ENCODE peak calls at places on chromosomes 3 and 15, in six cellular contexts. W is adrenal gland; E is upper lobe of right lung; N is stomach; B is naive thymus-derived CD4-positive, alpha-beta T cell; A is SK-N-SH. Q is an unnamed sample.

GRCh38 chr15:92161039-92161670 is 232.5 kb upstream of the ST8SIA2 start:
- DNase-seq in B (no peak), W (no peak), N (no peak), A (no peak), E (no peak), Q (peak)

GRCh38 chr3:57910988-57911387 is 97.2 kb upstream of the FLNB start:
- DNase-seq in B (peak), N (no peak), E (no peak), W (no peak), A (peak), Q (peak)

GRCh38 chr3:160437083-160437455 is 12.5 kb downstream of the TRIM59 start:
- DNase-seq in B (no peak), A (no peak), W (no peak), N (no peak), E (no peak), Q (no peak)

GRCh38 chr15:100114100-100114499 is 227.7 kb downstream of the ADAMTS17 start:
- DNase-seq in B (no peak), E (peak), N (no peak), A (no peak), W (peak), Q (no peak)

GRCh38 chr3:39568508-39568907 is 101.0 kb downstream of the MOBP start:
- DNase-seq in A (no peak), N (no peak), E (no peak), W (no peak), B (no peak), Q (no peak)

GRCh38 chr3:63967675-63968611 is 55.4 kb downstream of the PSMD6 start:
- DNase-seq in B (peak), N (no peak), A (peak), E (no peak), W (peak), Q (peak)

GRCh38 chr15:68277131-68277604 is 377 bp upstream of the FEM1B start:
- DNase-seq in E (no peak), A (peak), W (peak), N (no peak), B (no peak), Q (no peak)

GRCh38 chr3:59818033-59818936 is 768.5 kb upstream of the CFAP20DC start:
- DNase-seq in E (peak), B (no peak), W (peak), N (peak), A (no peak), Q (no peak)

GRCh38 chr3:10011644-10012043 is 14.6 kb upstream of the FANCD2 start:
- DNase-seq in W (no peak), A (no peak), E (no peak), N (no peak), B (no peak), Q (no peak)

GRCh38 chr3:159776779-159777178 is 211.9 kb upstream of the IL12A start:
- DNase-seq in E (no peak), N (no peak), W (no peak), B (no peak), A (no peak), Q (no peak)

GRCh38 chr3:63960048-63960711 is 48.0 kb upstream of the SCAANT1 start:
- DNase-seq in W (peak), B (no peak), N (peak), E (no peak), A (no peak), Q (no peak)

GRCh38 chr3:50428007-50428633 is 68.8 kb upstream of the TMEM115 start:
- DNase-seq in E (no peak), A (peak), W (no peak), B (no peak), N (no peak), Q (peak)

GRCh38 chr3:8793242-8793641 is 23.8 kb upstream of the OXTR start:
- DNase-seq in N (no peak), E (no peak), W (no peak), B (no peak), A (peak), Q (no peak)

GRCh38 chr3:16249336-16249735 is 15.4 kb downstream of the DPH3 start:
- DNase-seq in N (no peak), W (no peak), A (peak), B (no peak), E (no peak), Q (no peak)

GRCh38 chr3:141050913-141051632 is at the start of gene SPSB4:
- DNase-seq in W (peak), N (no peak), B (no peak), A (peak), E (no peak), Q (peak)

GRCh38 chr15:66389098-66389858 is 2.6 kb downstream of the MAP2K1 start:
- DNase-seq in N (no peak), A (no peak), E (no peak), W (no peak), B (no peak), Q (peak)

GRCh38 chr3:10423171-10423882 is 82.1 kb downstream of the ATP2B2 start:
- DNase-seq in W (no peak), A (no peak), N (no peak), B (no peak), E (no peak), Q (no peak)

GRCh38 chr3:72571638-72572114 is 276.6 kb downstream of the SHQ1 start:
- DNase-seq in B (no peak), N (no peak), W (no peak), E (no peak), A (no peak), Q (no peak)

GRCh38 chr3:30443756-30444673 is 162.4 kb upstream of the TGFBR2 start:
- DNase-seq in E (no peak), N (no peak), B (no peak), W (no peak), A (no peak), Q (no peak)

GRCh38 chr15:79310612-79310984 is 314 bp upstream of the TMED3 start:
- DNase-seq in E (no peak), W (no peak), A (no peak), N (no peak), B (no peak), Q (peak)

GRCh38 chr15:80508783-80509182 is 104.6 kb downstream of the ARNT2 start:
- DNase-seq in A (no peak), W (no peak), B (no peak), E (no peak), N (no peak), Q (no peak)

GRCh38 chr3:147989344-147989743 is 580.2 kb downstream of the ZIC1 start:
- DNase-seq in A (no peak), W (no peak), E (no peak), N (no peak), B (no peak), Q (no peak)

GRCh38 chr15:70424937-70425411 is 327.3 kb upstream of the TLE3 start:
- DNase-seq in N (no peak), B (peak), W (no peak), E (no peak), A (no peak), Q (peak)

GRCh38 chr3:186589115-186589514 is 18.6 kb downstream of the DNAJB11 start:
- DNase-seq in N (no peak), W (no peak), E (no peak), A (no peak), B (no peak), Q (no peak)

GRCh38 chr15:63040954-63041353 is 1.6 kb upstream of the TPM1 start:
- DNase-seq in N (no peak), A (peak), E (no peak), B (no peak), W (no peak), Q (no peak)

GRCh38 chr15:63040509-63040908 is 2.0 kb upstream of the TPM1 start:
- DNase-seq in E (no peak), B (no peak), A (no peak), W (no peak), N (no peak), Q (no peak)

GRCh38 chr15:63042879-63043340 is 363 bp downstream of the TPM1 start:
- DNase-seq in A (peak), B (no peak), E (peak), W (no peak), N (no peak), Q (no peak)

GRCh38 chr15:63041982-63042878 is at the start of gene TPM1:
- DNase-seq in N (peak), W (peak), A (peak), B (no peak), E (peak), Q (no peak)

DNA sequence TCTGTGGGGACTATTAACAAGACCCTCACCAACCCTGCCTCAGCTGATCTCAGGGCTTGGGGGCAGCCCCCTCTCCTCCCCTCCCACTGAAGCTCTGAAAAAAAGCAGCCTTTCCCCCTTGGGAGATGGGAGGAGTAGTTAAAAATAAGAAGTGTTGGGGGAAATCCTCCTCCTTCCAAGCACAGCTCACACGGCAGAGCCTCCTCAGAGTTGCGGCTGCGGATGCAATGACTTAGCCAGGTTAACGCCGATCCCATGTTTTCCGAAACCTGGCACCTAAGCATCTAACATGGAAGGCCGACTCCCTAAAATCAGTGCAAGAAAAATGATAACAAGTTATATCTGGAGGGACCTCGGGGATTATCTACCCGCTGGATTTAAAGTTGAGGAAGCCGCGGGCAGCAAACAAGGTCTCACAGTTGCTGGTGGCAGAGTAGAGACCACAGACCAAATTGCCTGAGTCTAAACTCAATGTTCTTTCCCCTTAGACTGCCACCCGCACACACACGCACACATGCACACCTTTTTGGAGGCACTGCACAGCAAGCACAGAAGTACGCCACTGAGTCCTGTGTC is 1.1 kb upstream of the TPM1 start:
- DNase-seq in B (no peak), E (no peak), A (no peak), N (no peak), W (no peak), Q (no peak)
- H3K4me3 ChIP-seq in B (no peak), E (peak), A (peak), N (peak), W (no peak), Q (no peak)

GRCh38 chr3:46559030-46559704 is 6.9 kb downstream of the LRRC2 start:
- DNase-seq in B (no peak), W (no peak), A (peak), E (no peak), N (no peak), Q (no peak)
- H3K4me3 ChIP-seq in B (no peak), W (no peak), A (no peak), E (peak), N (peak), Q (no peak)

GRCh38 chr3:154889227-154889634 is 190.9 kb upstream of the MME start:
- DNase-seq in W (no peak), A (no peak), N (no peak), E (no peak), B (no peak), Q (no peak)

GRCh38 chr3:154886437-154886836 is 193.7 kb upstream of the MME start:
- DNase-seq in A (peak), E (no peak), W (no peak), B (no peak), N (no peak), Q (no peak)

GRCh38 chr3:154887869-154888268 is 192.2 kb upstream of the MME start:
- DNase-seq in A (no peak), B (no peak), E (no peak), N (no peak), W (no peak), Q (peak)

GRCh38 chr3:154885016-154885415 is 195.1 kb upstream of the MME start:
- DNase-seq in W (no peak), B (no peak), E (no peak), A (no peak), N (no peak), Q (no peak)

GRCh38 chr3:154888386-154888785 is 191.7 kb upstream of the MME start:
- DNase-seq in A (no peak), W (no peak), B (no peak), N (no peak), E (no peak), Q (no peak)
- H3K4me3 ChIP-seq in A (no peak), W (no peak), B (no peak), N (no peak), E (no peak), Q (no peak)

GRCh38 chr3:195148553-195148952 is 122.4 kb downstream of the XXYLT1 start:
- DNase-seq in E (no peak), N (no peak), W (no peak), A (no peak), B (no peak), Q (no peak)
- H3K4me3 ChIP-seq in E (peak), N (peak), W (no peak), A (no peak), B (no peak), Q (no peak)

GRCh38 chr3:161671141-161671540 is 174.5 kb downstream of the OTOL1 start:
- DNase-seq in A (no peak), W (no peak), N (no peak), B (no peak), E (no peak), Q (no peak)
- H3K4me3 ChIP-seq in A (no peak), W (no peak), N (no peak), B (no peak), E (no peak), Q (no peak)

GRCh38 chr15:45197512-45197911 is 9.7 kb upstream of the SHF start:
- DNase-seq in B (no peak), W (no peak), A (no peak), E (no peak), N (no peak), Q (no peak)
- H3K4me3 ChIP-seq in B (no peak), W (no peak), A (peak), E (peak), N (no peak), Q (peak)

GRCh38 chr15:57111002-57111401 is 192.6 kb downstream of the TCF12 start:
- DNase-seq in E (no peak), A (no peak), B (no peak), W (no peak), N (no peak), Q (no peak)
- H3K4me3 ChIP-seq in E (no peak), A (no peak), B (no peak), W (no peak), N (no peak), Q (no peak)

DNA sequence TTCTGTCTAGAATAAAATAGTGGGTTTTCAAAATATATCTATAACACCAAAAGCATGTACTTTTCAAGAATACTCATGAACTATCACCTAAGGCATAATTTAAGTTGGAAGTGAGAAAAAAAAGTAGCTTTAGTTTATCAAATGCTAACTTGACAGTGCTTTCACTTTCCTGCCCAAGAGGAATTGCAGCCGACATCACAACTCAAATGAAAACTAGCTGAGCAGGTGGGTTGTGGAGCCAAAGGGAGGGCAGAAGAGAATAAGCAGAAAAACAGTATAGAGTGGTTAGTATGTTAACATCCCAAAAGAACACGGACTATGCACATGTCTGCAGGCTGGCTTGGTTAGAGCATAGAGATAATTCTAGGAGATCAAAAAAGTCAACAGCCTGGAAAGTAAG is 120.9 kb downstream of the NEDD4 start:
- DNase-seq in B (no peak), E (no peak), N (no peak), A (no peak), W (no peak), Q (no peak)
- H3K4me3 ChIP-seq in B (no peak), E (no peak), N (no peak), A (no peak), W (no peak), Q (no peak)

GRCh38 chr3:29164825-29165224 is 116.0 kb upstream of the RBMS3 start:
- DNase-seq in W (no peak), E (no peak), N (no peak), B (no peak), A (no peak), Q (no peak)
- H3K4me3 ChIP-seq in W (no peak), E (no peak), N (no peak), B (no peak), A (no peak), Q (no peak)

DNA sequence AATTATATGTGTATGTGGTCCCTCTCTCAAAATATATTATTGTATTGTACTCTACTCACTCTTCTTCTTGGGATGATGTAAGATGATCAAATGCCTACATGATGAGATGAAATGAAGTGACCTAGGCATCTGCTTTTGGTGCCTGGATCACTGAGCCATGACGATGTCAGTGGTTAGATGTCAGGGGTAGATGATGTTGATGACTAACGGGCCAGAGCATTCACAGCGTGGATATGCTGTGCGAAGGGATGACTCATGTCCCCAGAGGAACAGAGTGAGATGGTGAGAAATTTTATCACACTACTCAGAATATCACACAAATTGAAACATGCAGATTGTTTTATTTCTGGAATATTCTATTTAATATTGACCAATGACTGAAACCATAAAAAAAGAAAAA is 233.9 kb upstream of the CADM2 start:
- DNase-seq in A (no peak), W (no peak), B (no peak), N (no peak), E (no peak), Q (no peak)
- H3K4me3 ChIP-seq in A (no peak), W (no peak), B (no peak), N (no peak), E (no peak), Q (no peak)